ENCODE peak calls at places on chromosomes 13 and 19, in eight cellular contexts. One of them, this sample, is unnamed.

GRCh38 chr13:39692650-39693438 is 37.4 kb downstream of the COG6 start:
- DNase-seq in aorta: no peak
- DNase-seq in mesendoderm: no peak
- DNase-seq in cardiac muscle cell: no peak
- DNase-seq in GM23248: peak
- DNase-seq in ovary: no peak
- DNase-seq in fibroblast of lung: peak
- DNase-seq in RWPE1: no peak
- DNase-seq in this sample: no peak

GRCh38 chr13:101204270-101205011 is 211.9 kb downstream of the NALCN start:
- DNase-seq in aorta: no peak
- DNase-seq in mesendoderm: no peak
- DNase-seq in cardiac muscle cell: no peak
- DNase-seq in GM23248: peak
- DNase-seq in ovary: no peak
- DNase-seq in fibroblast of lung: peak
- DNase-seq in RWPE1: no peak
- DNase-seq in this sample: no peak

GRCh38 chr19:34173145-34173956 is 1.0 kb downstream of the LSM14A start:
- DNase-seq in aorta: no peak
- DNase-seq in mesendoderm: peak
- DNase-seq in cardiac muscle cell: peak
- DNase-seq in GM23248: peak
- DNase-seq in ovary: peak
- DNase-seq in fibroblast of lung: peak
- DNase-seq in RWPE1: peak
- DNase-seq in this sample: no peak

GRCh38 chr13:51955281-51955771 is 55.9 kb downstream of the ATP7B start:
- DNase-seq in aorta: no peak
- DNase-seq in mesendoderm: no peak
- DNase-seq in cardiac muscle cell: no peak
- DNase-seq in GM23248: no peak
- DNase-seq in ovary: no peak
- DNase-seq in fibroblast of lung: peak
- DNase-seq in RWPE1: no peak
- DNase-seq in this sample: no peak

GRCh38 chr19:23470873-23471555 is 75.7 kb upstream of the ZNF91 start:
- DNase-seq in aorta: no peak
- DNase-seq in mesendoderm: no peak
- DNase-seq in cardiac muscle cell: no peak
- DNase-seq in GM23248: no peak
- DNase-seq in ovary: no peak
- DNase-seq in fibroblast of lung: no peak
- DNase-seq in RWPE1: no peak
- DNase-seq in this sample: no peak

GRCh38 chr13:86002921-86003488 is 203.8 kb upstream of the SLITRK6 start:
- DNase-seq in aorta: no peak
- DNase-seq in mesendoderm: no peak
- DNase-seq in cardiac muscle cell: no peak
- DNase-seq in GM23248: no peak
- DNase-seq in ovary: no peak
- DNase-seq in fibroblast of lung: no peak
- DNase-seq in RWPE1: no peak
- DNase-seq in this sample: no peak

GRCh38 chr13:48567521-48568331 is 34.8 kb upstream of the RCBTB2 start:
- DNase-seq in aorta: no peak
- DNase-seq in mesendoderm: no peak
- DNase-seq in cardiac muscle cell: no peak
- DNase-seq in GM23248: peak
- DNase-seq in ovary: peak
- DNase-seq in fibroblast of lung: no peak
- DNase-seq in RWPE1: no peak
- DNase-seq in this sample: no peak

GRCh38 chr13:43787998-43788397 is 1.2 kb upstream of the ENOX1 start:
- DNase-seq in aorta: no peak
- DNase-seq in mesendoderm: peak
- DNase-seq in cardiac muscle cell: no peak
- DNase-seq in GM23248: peak
- DNase-seq in ovary: no peak
- DNase-seq in fibroblast of lung: peak
- DNase-seq in RWPE1: no peak
- DNase-seq in this sample: no peak

GRCh38 chr19:4505570-4506448 is 12.5 kb downstream of the PLIN4 start:
- DNase-seq in aorta: no peak
- DNase-seq in mesendoderm: no peak
- DNase-seq in cardiac muscle cell: no peak
- DNase-seq in GM23248: no peak
- DNase-seq in ovary: no peak
- DNase-seq in fibroblast of lung: no peak
- DNase-seq in RWPE1: no peak
- DNase-seq in this sample: no peak

GRCh38 chr13:77529501-77529840 is 6.0 kb upstream of the SCEL start:
- DNase-seq in aorta: no peak
- DNase-seq in mesendoderm: peak
- DNase-seq in cardiac muscle cell: no peak
- DNase-seq in GM23248: no peak
- DNase-seq in ovary: no peak
- DNase-seq in fibroblast of lung: no peak
- DNase-seq in RWPE1: no peak
- DNase-seq in this sample: no peak

GRCh38 chr13:50127017-50127725 is 111.9 kb downstream of the KCNRG start:
- DNase-seq in aorta: peak
- DNase-seq in mesendoderm: peak
- DNase-seq in cardiac muscle cell: peak
- DNase-seq in GM23248: peak
- DNase-seq in ovary: peak
- DNase-seq in fibroblast of lung: peak
- DNase-seq in RWPE1: no peak
- DNase-seq in this sample: no peak

GRCh38 chr19:49136771-49137171 is 17.4 kb downstream of the PPFIA3 start:
- DNase-seq in aorta: no peak
- DNase-seq in mesendoderm: no peak
- DNase-seq in cardiac muscle cell: no peak
- DNase-seq in GM23248: no peak
- DNase-seq in ovary: no peak
- DNase-seq in fibroblast of lung: no peak
- DNase-seq in RWPE1: no peak
- DNase-seq in this sample: peak

GRCh38 chr13:113086031-113086750 is 19.4 kb upstream of the F7 start:
- DNase-seq in aorta: peak
- DNase-seq in mesendoderm: peak
- DNase-seq in cardiac muscle cell: no peak
- DNase-seq in GM23248: peak
- DNase-seq in ovary: no peak
- DNase-seq in fibroblast of lung: no peak
- DNase-seq in RWPE1: no peak
- DNase-seq in this sample: no peak

GRCh38 chr19:1315470-1316166 is 29.9 kb downstream of the EFNA2 start:
- DNase-seq in aorta: no peak
- DNase-seq in mesendoderm: peak
- DNase-seq in cardiac muscle cell: peak
- DNase-seq in GM23248: peak
- DNase-seq in ovary: peak
- DNase-seq in fibroblast of lung: peak
- DNase-seq in RWPE1: peak
- DNase-seq in this sample: no peak

GRCh38 chr19:8262431-8262830 is 45.7 kb downstream of the CD320 start:
- DNase-seq in aorta: peak
- DNase-seq in mesendoderm: no peak
- DNase-seq in cardiac muscle cell: no peak
- DNase-seq in GM23248: no peak
- DNase-seq in ovary: no peak
- DNase-seq in fibroblast of lung: no peak
- DNase-seq in RWPE1: no peak
- DNase-seq in this sample: no peak

GRCh38 chr19:19224852-19225494 is 13.2 kb downstream of the NCAN start:
- DNase-seq in aorta: peak
- DNase-seq in mesendoderm: peak
- DNase-seq in cardiac muscle cell: peak
- DNase-seq in GM23248: peak
- DNase-seq in ovary: peak
- DNase-seq in fibroblast of lung: no peak
- DNase-seq in RWPE1: peak
- DNase-seq in this sample: no peak

GRCh38 chr13:26601669-26602068 is 44.2 kb downstream of the WASF3 start:
- DNase-seq in aorta: no peak
- DNase-seq in mesendoderm: peak
- DNase-seq in cardiac muscle cell: no peak
- DNase-seq in GM23248: peak
- DNase-seq in ovary: no peak
- DNase-seq in fibroblast of lung: peak
- DNase-seq in RWPE1: no peak
- DNase-seq in this sample: no peak

GRCh38 chr13:74299688-74300087 is 165.5 kb upstream of the KLF12 start:
- DNase-seq in aorta: no peak
- DNase-seq in mesendoderm: no peak
- DNase-seq in cardiac muscle cell: no peak
- DNase-seq in GM23248: no peak
- DNase-seq in ovary: no peak
- DNase-seq in fibroblast of lung: no peak
- DNase-seq in RWPE1: no peak
- DNase-seq in this sample: no peak

GRCh38 chr13:111867657-111868056 is 199.3 kb upstream of the SOX1 start:
- DNase-seq in aorta: no peak
- DNase-seq in mesendoderm: no peak
- DNase-seq in cardiac muscle cell: no peak
- DNase-seq in GM23248: no peak
- DNase-seq in ovary: no peak
- DNase-seq in fibroblast of lung: no peak
- DNase-seq in RWPE1: no peak
- DNase-seq in this sample: no peak

GRCh38 chr13:26760835-26761582 is 423 bp upstream of the GPR12 start:
- DNase-seq in aorta: no peak
- DNase-seq in mesendoderm: no peak
- DNase-seq in cardiac muscle cell: no peak
- DNase-seq in GM23248: no peak
- DNase-seq in ovary: no peak
- DNase-seq in fibroblast of lung: peak
- DNase-seq in RWPE1: no peak
- DNase-seq in this sample: no peak

DNA sequence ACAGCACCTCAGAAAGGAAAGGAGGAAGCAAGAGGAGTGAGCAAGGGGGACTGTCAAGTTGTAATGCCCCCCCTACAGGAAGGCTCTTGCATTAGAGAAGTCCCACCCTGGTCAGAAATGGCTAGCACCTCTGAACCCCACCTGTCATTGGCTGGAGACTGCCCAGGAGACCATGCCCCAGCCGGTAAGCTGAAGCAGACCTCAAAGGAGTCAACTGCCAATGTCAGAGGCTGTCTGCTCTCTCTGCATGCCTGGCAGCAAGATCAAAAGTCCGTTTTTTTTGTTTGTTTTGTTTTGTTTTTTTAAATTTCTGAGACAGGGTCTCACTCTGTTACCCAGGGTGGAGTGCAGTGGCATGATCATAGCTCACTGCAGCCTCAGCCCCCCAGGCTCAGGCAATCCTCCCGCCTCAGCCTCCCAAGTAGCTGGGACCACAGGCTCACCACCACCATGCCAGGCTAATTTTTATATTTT is 8.1 kb upstream of the BCL3 start:
- DNase-seq in aorta: no peak
- DNase-seq in mesendoderm: peak
- DNase-seq in cardiac muscle cell: no peak
- DNase-seq in GM23248: no peak
- DNase-seq in ovary: no peak
- DNase-seq in fibroblast of lung: no peak
- DNase-seq in RWPE1: no peak
- DNase-seq in this sample: no peak
- H3K27ac ChIP-seq in aorta: no peak
- H3K27ac ChIP-seq in mesendoderm: no peak
- H3K27ac ChIP-seq in cardiac muscle cell: no peak
- H3K27ac ChIP-seq in GM23248: no peak
- H3K27ac ChIP-seq in ovary: peak
- H3K27ac ChIP-seq in fibroblast of lung: no peak
- H3K27ac ChIP-seq in RWPE1: peak
- H3K27ac ChIP-seq in this sample: peak

DNA sequence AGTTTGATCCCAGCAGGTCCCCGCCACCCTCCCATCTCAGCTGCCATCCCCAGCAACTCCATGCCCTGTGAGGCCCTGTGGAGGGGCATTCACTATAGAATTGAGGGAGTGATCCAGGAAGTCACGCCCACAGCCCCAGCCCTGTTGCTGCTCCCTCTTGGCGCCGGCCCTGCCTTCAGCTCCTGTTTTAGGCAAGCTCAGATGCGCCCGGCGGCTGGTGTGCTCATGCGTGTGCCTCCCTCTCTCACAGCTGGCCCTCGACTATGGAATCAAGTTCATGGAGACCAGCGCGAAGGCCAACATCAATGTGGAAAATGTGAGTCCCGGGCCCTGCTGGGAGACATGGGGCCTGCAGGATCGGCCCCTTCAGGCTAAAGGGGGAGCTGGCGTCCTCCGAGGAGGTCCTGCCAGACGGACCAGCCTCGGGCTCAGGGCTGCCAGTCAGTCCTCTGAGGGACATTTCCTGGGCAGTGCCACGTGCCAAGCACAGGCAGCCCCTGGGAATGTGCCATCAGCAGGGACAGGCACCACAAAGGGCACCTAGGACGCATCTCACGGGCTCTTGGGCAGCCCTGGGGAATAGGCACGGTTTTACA is 15.6 kb upstream of the HSH2D start:
- DNase-seq in aorta: no peak
- DNase-seq in mesendoderm: no peak
- DNase-seq in cardiac muscle cell: no peak
- DNase-seq in GM23248: no peak
- DNase-seq in ovary: no peak
- DNase-seq in fibroblast of lung: no peak
- DNase-seq in RWPE1: no peak
- DNase-seq in this sample: no peak
- H3K27ac ChIP-seq in aorta: no peak
- H3K27ac ChIP-seq in mesendoderm: no peak
- H3K27ac ChIP-seq in cardiac muscle cell: no peak
- H3K27ac ChIP-seq in GM23248: no peak
- H3K27ac ChIP-seq in ovary: no peak
- H3K27ac ChIP-seq in fibroblast of lung: no peak
- H3K27ac ChIP-seq in RWPE1: peak
- H3K27ac ChIP-seq in this sample: no peak

DNA sequence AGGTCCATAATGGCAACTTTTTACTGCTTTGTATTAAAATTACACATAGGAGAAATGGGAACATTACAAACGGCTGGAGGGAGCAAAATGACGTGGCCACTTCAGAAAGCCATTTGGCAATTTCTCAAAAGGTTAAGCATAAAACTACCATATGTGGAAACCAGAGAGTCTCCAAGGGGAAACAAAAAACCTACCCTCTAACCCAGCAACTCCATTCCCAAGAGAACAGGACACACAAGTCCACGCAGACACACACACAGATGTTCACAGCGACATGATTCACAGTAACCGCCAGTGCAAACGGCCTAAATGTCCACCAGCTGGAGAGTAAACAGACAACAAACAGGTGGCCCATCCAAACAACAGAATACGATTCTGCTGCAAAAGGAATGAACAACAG is 37.3 kb downstream of the STK24 start:
- DNase-seq in aorta: no peak
- DNase-seq in mesendoderm: no peak
- DNase-seq in cardiac muscle cell: no peak
- DNase-seq in GM23248: peak
- DNase-seq in ovary: no peak
- DNase-seq in fibroblast of lung: peak
- DNase-seq in RWPE1: no peak
- DNase-seq in this sample: no peak
- H3K27ac ChIP-seq in aorta: no peak
- H3K27ac ChIP-seq in mesendoderm: no peak
- H3K27ac ChIP-seq in cardiac muscle cell: no peak
- H3K27ac ChIP-seq in GM23248: peak
- H3K27ac ChIP-seq in ovary: no peak
- H3K27ac ChIP-seq in fibroblast of lung: peak
- H3K27ac ChIP-seq in RWPE1: no peak
- H3K27ac ChIP-seq in this sample: no peak

GRCh38 chr19:54180691-54181091 is 7.7 kb upstream of the TMC4 start:
- DNase-seq in aorta: no peak
- DNase-seq in mesendoderm: no peak
- DNase-seq in cardiac muscle cell: no peak
- DNase-seq in GM23248: no peak
- DNase-seq in ovary: no peak
- DNase-seq in fibroblast of lung: no peak
- DNase-seq in RWPE1: no peak
- DNase-seq in this sample: no peak
- H3K27ac ChIP-seq in aorta: no peak
- H3K27ac ChIP-seq in mesendoderm: no peak
- H3K27ac ChIP-seq in cardiac muscle cell: peak
- H3K27ac ChIP-seq in GM23248: no peak
- H3K27ac ChIP-seq in ovary: no peak
- H3K27ac ChIP-seq in fibroblast of lung: peak
- H3K27ac ChIP-seq in RWPE1: no peak
- H3K27ac ChIP-seq in this sample: no peak